ENCODE peak calls at places on chromosomes 2 and 18, in ten cellular contexts. Z, D, E, F, P, S, X, U, B and Y are unnamed samples.

GRCh38 chr2:203623104-203623503 is 83.3 kb upstream of the CD28 start:
- DNase-seq in U (no peak), P (peak; percentile 95), Z (no peak), S (peak; percentile 90), F (no peak), D (no peak), B (no peak), X (no peak), E (peak; percentile 90), Y (no peak)

GRCh38 chr2:62738981-62739936 is 33.7 kb downstream of the EHBP1 start:
- DNase-seq in S (no peak), P (peak; percentile 22), U (no peak), B (no peak), Z (no peak), E (no peak), X (no peak), D (no peak), F (no peak), Y (no peak)

GRCh38 chr2:9744256-9745004 is 98.8 kb upstream of the TAF1B start:
- DNase-seq in B (no peak), X (no peak), Z (no peak), F (no peak), E (no peak), P (no peak), S (peak; percentile 27), D (no peak), U (no peak), Y (no peak)

GRCh38 chr2:231991664-231992063 is 30.2 kb downstream of the DIS3L2 start:
- DNase-seq in U (no peak), Z (no peak), B (no peak), F (no peak), S (peak; percentile 13), P (no peak), X (no peak), E (no peak), D (peak; percentile 48), Y (no peak)

GRCh38 chr2:29802976-29803375 is 118.4 kb downstream of the ALK start:
- DNase-seq in F (no peak), B (no peak), D (no peak), P (no peak), U (no peak), E (peak; percentile 1), S (no peak), X (no peak), Z (no peak), Y (no peak)

GRCh38 chr18:2147866-2148265 is 423.4 kb downstream of the METTL4 start:
- DNase-seq in D (no peak), E (no peak), Z (no peak), S (no peak), B (no peak), P (peak; percentile 89), X (no peak), U (no peak), F (no peak), Y (no peak)

GRCh38 chr18:9838144-9838877 is 47.5 kb upstream of the TXNDC2 start:
- DNase-seq in S (no peak), X (no peak), E (no peak), U (no peak), F (no peak), B (peak; percentile 73), P (no peak), Z (peak; percentile 84), D (peak; percentile 15), Y (no peak)

GRCh38 chr2:120863661-120864320 is 128.1 kb downstream of the GLI2 start:
- DNase-seq in Z (peak; percentile 55), X (no peak), S (peak; percentile 88), E (no peak), P (no peak), D (peak; percentile 8), F (no peak), U (no peak), B (no peak), Y (no peak)

GRCh38 chr18:10453885-10454772 is at the start of gene APCDD1:
- DNase-seq in U (no peak), D (peak; percentile 17), F (no peak), X (peak; percentile 77), P (no peak), E (peak; percentile 55), Z (peak; percentile 92), B (peak; percentile 70), S (no peak), Y (peak; percentile 56)

GRCh38 chr2:206231669-206232286 is 42.7 kb upstream of the ZDBF2 start:
- DNase-seq in F (no peak), X (no peak), P (no peak), S (no peak), E (no peak), U (no peak), B (no peak), Z (no peak), D (no peak), Y (no peak)

GRCh38 chr2:186348200-186348599 is 137.9 kb upstream of the ZC3H15 start:
- DNase-seq in Z (no peak), U (no peak), F (no peak), E (no peak), B (no peak), S (peak; percentile 4), D (no peak), P (no peak), X (no peak), Y (no peak)

GRCh38 chr18:2406544-2406943 is 164.8 kb downstream of the METTL4 start:
- DNase-seq in U (no peak), F (no peak), X (no peak), S (peak; percentile 13), P (peak; percentile 27), Z (no peak), B (no peak), E (peak; percentile 66), D (no peak), Y (no peak)

GRCh38 chr18:37577051-37577611 is 11.5 kb upstream of the CELF4 start:
- DNase-seq in B (peak; percentile 70), S (no peak), E (no peak), F (no peak), P (no peak), U (no peak), Z (no peak), D (no peak), X (no peak), Y (no peak)

GRCh38 chr2:104852161-104852689 is 1.7 kb upstream of the POU3F3 start:
- DNase-seq in S (peak; percentile 53), Z (peak; percentile 60), D (no peak), E (no peak), F (no peak), U (no peak), P (no peak), X (peak; percentile 89), B (peak; percentile 48), Y (no peak)

GRCh38 chr2:217162533-217162932 is 302.7 kb upstream of the TNP1 start:
- DNase-seq in U (no peak), S (peak; percentile 47), E (peak; percentile 75), P (peak; percentile 87), D (peak; percentile 4), B (no peak), F (no peak), X (peak; percentile 22), Z (peak; percentile 97), Y (no peak)

GRCh38 chr2:79434362-79434761 is 78.5 kb upstream of the CTNNA2 start:
- DNase-seq in X (no peak), U (no peak), E (no peak), B (no peak), S (no peak), P (no peak), F (no peak), D (no peak), Z (no peak), Y (no peak)

GRCh38 chr2:5250482-5250881 is 441.7 kb upstream of the SOX11 start:
- DNase-seq in D (peak; percentile 47), E (no peak), S (no peak), X (no peak), U (no peak), B (no peak), Z (no peak), P (no peak), F (no peak), Y (no peak)